ENCODE peak calls at places on chromosome 22, in eight cellular contexts. A, Z, G, N, S, H, B and Y are unnamed samples.

GRCh38 chr22:49793871-49794270 is 33.8 kb downstream of the BRD1 start:
- DNase-seq in A (no peak), Z (no peak), G (no peak), N (no peak), S (no peak), H (no peak), B (no peak), Y (no peak)

GRCh38 chr22:46748948-46749681 is 11.1 kb upstream of the CERK start:
- DNase-seq in A (no peak), Z (peak; percentile 18), G (peak; percentile 28), N (no peak), S (peak; percentile 61), H (peak; percentile 41), B (no peak), Y (no peak)

GRCh38 chr22:50656122-50657070 is 16.2 kb upstream of the SHANK3 start:
- DNase-seq in A (peak; percentile 52), Z (peak; percentile 31), G (peak; percentile 73), N (no peak), S (no peak), H (peak; percentile 57), B (no peak), Y (no peak)

GRCh38 chr22:48258841-48259240 is 1496.4 kb downstream of the TBC1D22A start:
- DNase-seq in A (no peak), Z (no peak), G (no peak), N (no peak), S (no peak), H (no peak), B (no peak), Y (no peak)

GRCh38 chr22:49482811-49483210 is 344.9 kb downstream of the BRD1 start:
- DNase-seq in A (no peak), Z (no peak), G (no peak), N (no peak), S (no peak), H (no peak), B (no peak), Y (no peak)

GRCh38 chr22:33438273-33438672 is 380.1 kb upstream of the SYN3 start:
- DNase-seq in A (no peak), Z (peak; percentile 95), G (no peak), N (no peak), S (no peak), H (peak; percentile 78), B (no peak), Y (no peak)

GRCh38 chr22:49377306-49377705 is 450.4 kb downstream of the BRD1 start:
- DNase-seq in A (no peak), Z (no peak), G (no peak), N (no peak), S (no peak), H (no peak), B (no peak), Y (no peak)

GRCh38 chr22:32558681-32559355 is 84.2 kb downstream of the FBXO7 start:
- DNase-seq in A (no peak), Z (peak; percentile 72), G (no peak), N (no peak), S (no peak), H (peak; percentile 24), B (peak; percentile 72), Y (no peak)

GRCh38 chr22:25488244-25489020 is 76.0 kb upstream of the GRK3 start:
- DNase-seq in A (peak; percentile 59), Z (peak; percentile 82), G (peak; percentile 69), N (no peak), S (no peak), H (peak; percentile 78), B (peak; percentile 9), Y (no peak)

DNA sequence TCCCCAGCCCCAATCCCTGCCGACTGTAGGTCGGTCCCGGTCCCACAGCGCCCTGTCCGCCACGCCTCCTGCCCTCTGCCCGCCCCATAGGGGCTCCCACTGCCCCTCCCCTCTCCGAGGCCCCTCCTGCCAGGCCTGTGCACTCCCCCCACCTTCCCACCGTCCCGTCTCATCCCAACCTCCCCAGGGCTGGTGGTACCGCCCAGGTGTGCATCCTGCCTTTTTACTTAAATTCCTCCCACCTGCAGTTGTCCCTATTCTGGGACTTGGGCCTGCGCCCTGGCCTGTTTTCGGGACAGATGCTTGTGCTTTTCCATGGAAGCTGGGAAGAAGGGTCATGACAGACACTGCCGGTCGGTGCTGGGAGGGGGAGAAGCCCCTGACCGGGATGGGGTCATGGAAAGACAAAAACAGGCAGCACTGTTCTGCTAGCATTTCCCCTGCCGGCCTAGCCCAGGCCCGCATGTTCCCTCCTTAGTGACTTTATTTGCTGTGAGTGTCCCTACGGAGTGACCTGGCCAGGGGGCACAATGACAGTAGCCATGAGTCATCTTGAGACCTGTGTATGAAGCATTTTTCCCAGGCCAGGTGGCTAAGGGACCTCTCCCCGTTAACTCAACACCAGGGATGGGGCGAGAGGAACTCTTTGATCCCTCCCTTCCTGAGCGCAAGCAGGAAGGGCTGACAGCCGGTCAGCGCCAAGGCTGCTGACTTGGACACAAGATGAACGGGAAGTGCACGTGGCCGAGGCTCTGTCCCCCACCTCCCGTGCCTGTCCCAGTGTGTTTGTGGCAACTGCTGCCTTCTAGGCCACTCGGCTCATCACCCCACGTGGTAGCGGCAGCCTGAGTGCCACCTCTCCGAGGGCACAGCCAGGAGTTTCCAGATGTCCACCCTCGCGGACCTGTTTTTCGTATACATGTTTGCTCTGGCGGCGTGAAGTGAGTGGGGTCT is 7.1 kb downstream of the TBX1 start:
- DNase-seq in A (no peak), Z (no peak), G (no peak), N (no peak), S (peak; percentile 7), H (no peak), B (no peak), Y (no peak)
- H3K4me3 ChIP-seq in A (peak overlapping the region; percentile 44), Z (no peak overlapping the region), G (no peak overlapping the region), N (no peak overlapping the region), S (no peak overlapping the region), H (no peak overlapping the region), B (peak overlapping the region; percentile 54), Y (no peak overlapping the region)

GRCh38 chr22:38940985-38941384 is 16.4 kb upstream of the APOBEC3A start:
- DNase-seq in A (no peak), Z (peak; percentile 12), G (no peak), N (no peak), S (no peak), H (no peak), B (no peak), Y (no peak)
- H3K4me3 ChIP-seq in A (no peak overlapping the region), Z (no peak overlapping the region), G (no peak overlapping the region), N (no peak overlapping the region), S (no peak overlapping the region), H (no peak overlapping the region), B (no peak overlapping the region), Y (no peak overlapping the region)

DNA sequence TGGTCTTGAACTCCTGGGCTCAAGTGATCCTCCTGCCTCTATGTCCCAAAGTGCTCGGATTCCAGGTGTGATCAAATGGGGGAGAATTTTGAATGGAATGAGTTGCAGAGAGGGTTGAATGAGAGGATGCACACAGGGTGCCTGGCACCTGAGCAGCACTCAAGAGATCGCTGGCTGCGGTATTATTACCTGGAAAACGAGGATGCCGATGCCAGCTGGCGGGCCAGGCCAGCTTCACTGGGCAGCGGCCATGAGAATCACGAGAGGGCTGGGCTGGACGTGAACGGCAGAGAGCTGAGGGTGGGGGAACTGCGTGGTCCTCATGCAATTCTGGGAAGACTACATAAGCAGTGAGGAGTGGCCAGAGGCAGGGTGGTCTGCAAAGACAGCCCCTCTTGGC is 2.9 kb downstream of the MGAT3 start:
- DNase-seq in A (no peak), Z (no peak), G (no peak), N (no peak), S (no peak), H (no peak), B (no peak), Y (no peak)
- H3K4me3 ChIP-seq in A (no peak overlapping the region), Z (no peak overlapping the region), G (no peak overlapping the region), N (no peak overlapping the region), S (no peak overlapping the region), H (no peak overlapping the region), B (no peak overlapping the region), Y (no peak overlapping the region)

GRCh38 chr22:44025171-44026065 is 1.3 kb downstream of the PARVB start:
- DNase-seq in A (peak; percentile 62), Z (no peak), G (no peak), N (peak; percentile 72), S (no peak), H (no peak), B (no peak), Y (no peak)
- H3K4me3 ChIP-seq in A (peak overlapping the region; percentile 66), Z (peak overlapping the region; percentile 47), G (no peak overlapping the region), N (no peak overlapping the region), S (no peak overlapping the region), H (peak overlapping the region; percentile 54), B (peak overlapping the region; percentile 79), Y (peak overlapping the region; percentile 62)

DNA sequence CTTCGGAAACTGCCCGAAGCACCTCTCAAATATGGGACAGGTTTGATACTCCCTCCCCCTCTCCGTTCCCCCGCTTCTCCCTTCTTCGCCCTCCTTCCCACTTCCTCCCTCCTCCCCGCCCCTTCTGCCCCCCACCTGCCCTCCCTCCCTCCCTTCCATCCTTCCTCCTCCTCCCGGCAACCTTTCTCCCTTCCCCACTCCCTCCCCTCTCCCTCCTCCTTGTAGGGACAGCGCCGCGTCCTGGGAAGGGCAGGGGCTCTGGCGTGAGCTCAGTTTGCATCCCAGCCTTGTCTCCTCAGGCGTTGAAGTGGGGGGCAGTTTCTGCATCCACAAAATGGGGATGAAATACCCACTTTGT is 6.1 kb upstream of the NFAM1 start:
- DNase-seq in A (no peak), Z (no peak), G (no peak), N (no peak), S (no peak), H (no peak), B (no peak), Y (no peak)
- H3K4me3 ChIP-seq in A (peak overlapping the region; percentile 55), Z (no peak overlapping the region), G (no peak overlapping the region), N (peak overlapping the region; percentile 61), S (no peak overlapping the region), H (no peak overlapping the region), B (no peak overlapping the region), Y (no peak overlapping the region)

DNA sequence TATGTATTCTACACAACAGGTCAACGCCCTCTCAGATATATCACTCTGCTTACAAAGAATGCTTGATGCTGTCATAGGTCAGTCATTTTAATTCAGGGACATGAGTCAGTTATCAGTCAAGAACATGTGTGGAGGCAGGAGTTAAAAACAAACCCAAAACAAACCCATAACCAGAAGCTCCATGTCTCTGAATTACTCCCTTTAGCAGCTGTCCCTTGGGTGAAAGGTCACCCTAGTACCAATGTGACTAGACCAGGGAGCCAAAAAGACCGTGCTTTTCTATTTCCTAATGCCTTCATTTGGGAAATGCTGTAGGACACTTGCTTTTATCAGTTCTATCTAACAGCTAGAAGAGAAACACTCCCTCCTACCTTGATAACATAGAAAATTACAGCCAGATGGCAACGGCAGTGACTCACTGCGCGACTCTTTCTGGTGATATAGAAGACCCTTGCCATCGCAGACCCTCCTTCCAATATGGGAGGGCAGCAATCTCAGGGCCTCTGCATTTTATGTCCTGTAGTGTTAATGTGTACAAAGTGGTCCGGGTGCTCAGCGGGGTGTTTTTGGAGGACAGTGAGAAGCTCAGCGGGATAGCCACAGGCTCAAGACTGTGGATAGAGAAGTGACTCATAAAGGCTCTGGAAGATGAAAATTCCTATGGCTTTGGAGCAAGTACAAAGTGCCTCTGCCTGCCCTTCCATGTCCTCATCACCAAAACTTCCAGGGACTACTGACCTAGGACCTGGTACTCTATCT is 24.8 kb downstream of the APOL5 start:
- DNase-seq in A (no peak), Z (peak; percentile 85), G (no peak), N (no peak), S (no peak), H (peak; percentile 68), B (no peak), Y (no peak)
- H3K4me3 ChIP-seq in A (no peak overlapping the region), Z (peak overlapping the region; percentile 9), G (no peak overlapping the region), N (no peak overlapping the region), S (no peak overlapping the region), H (no peak overlapping the region), B (no peak overlapping the region), Y (no peak overlapping the region)